ENCODE peak calls at places on chromosomes 16 and 17, in four cellular contexts. J is activated T-helper 9 cell treated with anti-CD3 and anti-CD28 coated beads, Interleukin-2, amount 50 U/mL, for 16 hours; U is tibial nerve; Y is psoas muscle. Q is an unnamed sample.

GRCh38 chr16:50434872-50435478 is 66.2 kb upstream of the BRD7 start:
- DNase-seq in U (no peak), J (no peak), Y (no peak), Q (no peak)

GRCh38 chr16:89695875-89696597 is 5.5 kb downstream of the SPATA2L start:
- DNase-seq in Y (peak), U (no peak), J (no peak), Q (no peak)

GRCh38 chr16:4521971-4522623 is 16.5 kb downstream of the CDIP1 start:
- DNase-seq in U (no peak), Y (peak), J (no peak), Q (no peak)

GRCh38 chr16:10453159-10453510 is 67.3 kb downstream of the ATF7IP2 start:
- DNase-seq in Y (no peak), J (no peak), U (no peak), Q (no peak)

GRCh38 chr16:79863128-79864031 is 262.8 kb upstream of the MAF start:
- DNase-seq in Y (no peak), U (no peak), J (no peak), Q (no peak)

GRCh38 chr16:66619036-66619435 is 14.5 kb downstream of the CMTM3 start:
- DNase-seq in Y (no peak), U (no peak), J (no peak), Q (no peak)

GRCh38 chr17:60390223-60390622 is 1.7 kb downstream of the USP32 start:
- DNase-seq in Y (no peak), U (no peak), J (no peak), Q (no peak)

GRCh38 chr16:71610447-71610846 is 15.5 kb upstream of the MARVELD3 start:
- DNase-seq in J (no peak), U (no peak), Y (no peak), Q (no peak)

GRCh38 chr17:45823598-45823997 is 21.1 kb upstream of the SPPL2C start:
- DNase-seq in U (no peak), Y (no peak), J (no peak), Q (no peak)

GRCh38 chr17:13777003-13777402 is 175.3 kb upstream of the HS3ST3A1 start:
- DNase-seq in U (no peak), J (no peak), Y (no peak), Q (no peak)

GRCh38 chr17:19579867-19580565 is 46.4 kb downstream of the SLC47A1 start:
- DNase-seq in J (no peak), Y (peak), U (no peak), Q (no peak)

GRCh38 chr16:4021070-4021779 is 95.0 kb downstream of the ADCY9 start:
- DNase-seq in U (no peak), Y (no peak), J (no peak), Q (no peak)

GRCh38 chr17:38449364-38449763 is 21.1 kb downstream of the ARHGAP23 start:
- DNase-seq in U (no peak), J (no peak), Y (no peak), Q (no peak)

GRCh38 chr17:3773966-3774365 is 27.0 kb downstream of the ITGAE start:
- DNase-seq in J (no peak), U (no peak), Y (no peak), Q (no peak)

GRCh38 chr16:47018223-47018891 is 44.9 kb upstream of the DNAJA2 start:
- DNase-seq in Y (no peak), J (peak), U (no peak), Q (no peak)

GRCh38 chr17:62562656-62563055 is 64.8 kb upstream of the MRC2 start:
- DNase-seq in J (no peak), U (no peak), Y (no peak), Q (no peak)

GRCh38 chr16:1494711-1495110 is 1.6 kb downstream of the TELO2 start:
- DNase-seq in U (no peak), J (no peak), Y (peak), Q (no peak)

GRCh38 chr16:66254751-66255150 is 111.7 kb upstream of the CDH5 start:
- DNase-seq in J (no peak), Y (no peak), U (no peak), Q (no peak)

GRCh38 chr17:41680426-41681040 is 8.2 kb upstream of the EIF1 start:
- DNase-seq in U (no peak), J (no peak), Y (peak), Q (no peak)

GRCh38 chr16:67170168-67170947 is at the start of gene NOL3:
- DNase-seq in U (peak), J (no peak), Y (peak), Q (peak)

GRCh38 chr16:4328580-4329353 is 12.9 kb downstream of the GLIS2 start:
- DNase-seq in Y (no peak), U (no peak), J (no peak), Q (no peak)

GRCh38 chr17:17691468-17692263 is 10.4 kb downstream of the RAI1 start:
- DNase-seq in U (no peak), J (no peak), Y (no peak), Q (no peak)

GRCh38 chr16:80776856-80777255 is 27.5 kb downstream of the CDYL2 start:
- DNase-seq in J (no peak), U (no peak), Y (no peak), Q (no peak)

GRCh38 chr17:41777157-41777578 is 9.3 kb downstream of the JUP start:
- DNase-seq in J (no peak), U (no peak), Y (peak), Q (no peak)

GRCh38 chr16:87924041-87924851 is 12.1 kb downstream of the CA5A start:
- DNase-seq in J (no peak), Y (no peak), U (no peak), Q (no peak)

GRCh38 chr17:72839086-72839728 is 253.3 kb downstream of the SLC39A11 start:
- DNase-seq in J (no peak), U (no peak), Y (no peak), Q (no peak)

GRCh38 chr17:69523252-69523861 is 108.9 kb downstream of the MAP2K6 start:
- DNase-seq in J (no peak), U (no peak), Y (no peak), Q (no peak)

GRCh38 chr16:68644715-68645493 is at the start of gene CDH3:
- DNase-seq in Y (no peak), U (no peak), J (no peak), Q (no peak)

GRCh38 chr17:1227917-1228751 is 42.1 kb upstream of the BHLHA9 start:
- DNase-seq in U (no peak), J (no peak), Y (peak), Q (no peak)

Q was measured in thoracic aorta.